ENCODE peak calls at places on chromosomes 3 and 15, in nine cellular contexts. P is AG04450; S is substantia nigra; T is CD8-positive, alpha-beta T cell; G is NCI-H2029; I is memory B cell; L is EH; K is naive thymus-derived CD4-positive, alpha-beta T cell; D is GM13977. J is an unnamed sample.

GRCh38 chr15:40904552-40905201 is 10.4 kb downstream of the VPS18 start:
- DNase-seq in P (no peak), S (no peak), T (no peak), G (no peak), I (no peak), L (no peak), K (no peak), D (no peak), J (no peak)

GRCh38 chr15:68843425-68844311 is 23.0 kb upstream of the ANP32A start:
- DNase-seq in P (no peak), S (no peak), T (peak; percentile 29), G (no peak), I (no peak), L (peak; percentile 33), K (peak; percentile 31), D (no peak), J (peak; percentile 12)

GRCh38 chr15:35000511-35000910 is 12.4 kb upstream of the ZNF770 start:
- DNase-seq in P (peak; percentile 67), S (no peak), T (no peak), G (no peak), I (no peak), L (peak; percentile 55), K (no peak), D (no peak), J (peak; percentile 78)

GRCh38 chr3:185207931-185208746 is 45.7 kb downstream of the EHHADH start:
- DNase-seq in P (no peak), S (no peak), T (no peak), G (no peak), I (peak; percentile 39), L (peak; percentile 64), K (no peak), D (peak; percentile 43), J (peak; percentile 79)

GRCh38 chr15:27989428-27989827 is 109.7 kb downstream of the OCA2 start:
- DNase-seq in P (no peak), S (no peak), T (no peak), G (no peak), I (no peak), L (no peak), K (no peak), D (no peak), J (no peak)

GRCh38 chr15:99961011-99961441 is 227.8 kb upstream of the LYSMD4 start:
- DNase-seq in P (no peak), S (no peak), T (no peak), G (no peak), I (no peak), L (no peak), K (no peak), D (peak; percentile 5), J (peak; percentile 50)

GRCh38 chr3:64291956-64292355 is 66.7 kb upstream of the PRICKLE2 start:
- DNase-seq in P (no peak), S (no peak), T (no peak), G (no peak), I (no peak), L (peak; percentile 88), K (no peak), D (no peak), J (peak; percentile 10)

GRCh38 chr15:73989001-73989798 is 2.9 kb downstream of the STOML1 start:
- DNase-seq in P (peak; percentile 36), S (no peak), T (no peak), G (no peak), I (no peak), L (peak; percentile 88), K (no peak), D (no peak), J (peak; percentile 89)

J was measured in ELR.